ENCODE peak calls at places on chromosome 16, in five cellular contexts. One of them, this sample, is unnamed.

GRCh38 chr16:72989203-72989991 is 58.5 kb downstream of the ZFHX3 start:
- DNase-seq in CD8-positive, alpha-beta memory T cell: no peak
- DNase-seq in AG10803: peak
- DNase-seq in NCI-H446: peak
- DNase-seq in activated effector memory CD4-positive, alpha-beta T cell treated with Interleukin-2 at 50 U/mL for 16 hours: no peak
- DNase-seq in this sample: peak

GRCh38 chr16:12545292-12545610 is 258.4 kb downstream of the CPPED1 start:
- DNase-seq in CD8-positive, alpha-beta memory T cell: no peak
- DNase-seq in AG10803: no peak
- DNase-seq in NCI-H446: no peak
- DNase-seq in activated effector memory CD4-positive, alpha-beta T cell treated with Interleukin-2 at 50 U/mL for 16 hours: no peak
- DNase-seq in this sample: no peak

GRCh38 chr16:30658731-30659506 is 688 bp downstream of the FBRS start:
- DNase-seq in CD8-positive, alpha-beta memory T cell: peak
- DNase-seq in AG10803: peak
- DNase-seq in NCI-H446: peak
- DNase-seq in activated effector memory CD4-positive, alpha-beta T cell treated with Interleukin-2 at 50 U/mL for 16 hours: no peak
- DNase-seq in this sample: peak

GRCh38 chr16:842061-842476 is 41.5 kb upstream of the GNG13 start:
- DNase-seq in CD8-positive, alpha-beta memory T cell: no peak
- DNase-seq in AG10803: no peak
- DNase-seq in NCI-H446: no peak
- DNase-seq in activated effector memory CD4-positive, alpha-beta T cell treated with Interleukin-2 at 50 U/mL for 16 hours: no peak
- DNase-seq in this sample: no peak

GRCh38 chr16:81940781-81941560 is 70.3 kb downstream of the SDR42E1 start:
- DNase-seq in CD8-positive, alpha-beta memory T cell: no peak
- DNase-seq in AG10803: peak
- DNase-seq in NCI-H446: no peak
- DNase-seq in activated effector memory CD4-positive, alpha-beta T cell treated with Interleukin-2 at 50 U/mL for 16 hours: no peak
- DNase-seq in this sample: peak

GRCh38 chr16:83328936-83329335 is 478.8 kb upstream of the HSBP1 start:
- DNase-seq in CD8-positive, alpha-beta memory T cell: no peak
- DNase-seq in AG10803: peak
- DNase-seq in NCI-H446: no peak
- DNase-seq in activated effector memory CD4-positive, alpha-beta T cell treated with Interleukin-2 at 50 U/mL for 16 hours: no peak
- DNase-seq in this sample: no peak

GRCh38 chr16:4327782-4328579 is 12.1 kb downstream of the GLIS2 start:
- DNase-seq in CD8-positive, alpha-beta memory T cell: peak
- DNase-seq in AG10803: peak
- DNase-seq in NCI-H446: no peak
- DNase-seq in activated effector memory CD4-positive, alpha-beta T cell treated with Interleukin-2 at 50 U/mL for 16 hours: peak
- DNase-seq in this sample: no peak

GRCh38 chr16:68646948-68647659 is 2.0 kb downstream of the CDH3 start:
- DNase-seq in CD8-positive, alpha-beta memory T cell: no peak
- DNase-seq in AG10803: no peak
- DNase-seq in NCI-H446: no peak
- DNase-seq in activated effector memory CD4-positive, alpha-beta T cell treated with Interleukin-2 at 50 U/mL for 16 hours: no peak
- DNase-seq in this sample: no peak

GRCh38 chr16:11526921-11527320 is 59.8 kb downstream of the LITAF start:
- DNase-seq in CD8-positive, alpha-beta memory T cell: no peak
- DNase-seq in AG10803: no peak
- DNase-seq in NCI-H446: no peak
- DNase-seq in activated effector memory CD4-positive, alpha-beta T cell treated with Interleukin-2 at 50 U/mL for 16 hours: no peak
- DNase-seq in this sample: no peak

GRCh38 chr16:78788276-78788675 is 688.8 kb downstream of the WWOX start:
- DNase-seq in CD8-positive, alpha-beta memory T cell: no peak
- DNase-seq in AG10803: no peak
- DNase-seq in NCI-H446: no peak
- DNase-seq in activated effector memory CD4-positive, alpha-beta T cell treated with Interleukin-2 at 50 U/mL for 16 hours: no peak
- DNase-seq in this sample: no peak